ENCODE peak calls at places on chromosomes 7 and 10, in six cellular contexts. One of them, this sample, is unnamed.

GRCh38 chr7:50788393-50788792 is 5.7 kb upstream of the GRB10 start:
- DNase-seq in progenitor cell of endocrine pancreas: no peak
- DNase-seq in activated CD4-positive, CD25-positive, alpha-beta regulatory T cell treated with anti-CD3 and anti-CD28 coated beads, Interleukin-2, amount 50 U/mL, for 72 hours: no peak
- DNase-seq in Peyer's patch: no peak
- DNase-seq in left lobe of liver: no peak
- DNase-seq in HS-5: no peak
- DNase-seq in this sample: no peak

GRCh38 chr10:51250278-51250914 is 176.1 kb downstream of the PRKG1 start:
- DNase-seq in left lobe of liver: no peak
- DNase-seq in activated CD4-positive, CD25-positive, alpha-beta regulatory T cell treated with anti-CD3 and anti-CD28 coated beads, Interleukin-2, amount 50 U/mL, for 72 hours: no peak
- DNase-seq in Peyer's patch: no peak
- DNase-seq in progenitor cell of endocrine pancreas: no peak
- DNase-seq in HS-5: no peak
- DNase-seq in this sample: no peak

GRCh38 chr7:82624337-82624736 is 180.8 kb upstream of the CACNA2D1 start:
- DNase-seq in HS-5: peak
- DNase-seq in progenitor cell of endocrine pancreas: no peak
- DNase-seq in Peyer's patch: no peak
- DNase-seq in left lobe of liver: no peak
- DNase-seq in activated CD4-positive, CD25-positive, alpha-beta regulatory T cell treated with anti-CD3 and anti-CD28 coated beads, Interleukin-2, amount 50 U/mL, for 72 hours: no peak
- DNase-seq in this sample: no peak

GRCh38 chr7:1558841-1559625 is 3.0 kb upstream of the TMEM184A start:
- DNase-seq in progenitor cell of endocrine pancreas: no peak
- DNase-seq in HS-5: no peak
- DNase-seq in left lobe of liver: no peak
- DNase-seq in Peyer's patch: no peak
- DNase-seq in activated CD4-positive, CD25-positive, alpha-beta regulatory T cell treated with anti-CD3 and anti-CD28 coated beads, Interleukin-2, amount 50 U/mL, for 72 hours: no peak
- DNase-seq in this sample: no peak

GRCh38 chr7:77415474-77415821 is 701 bp downstream of the GSAP start:
- DNase-seq in HS-5: no peak
- DNase-seq in progenitor cell of endocrine pancreas: no peak
- DNase-seq in activated CD4-positive, CD25-positive, alpha-beta regulatory T cell treated with anti-CD3 and anti-CD28 coated beads, Interleukin-2, amount 50 U/mL, for 72 hours: no peak
- DNase-seq in Peyer's patch: peak
- DNase-seq in left lobe of liver: no peak
- DNase-seq in this sample: no peak

GRCh38 chr7:101915000-101915399 is 97.6 kb downstream of the CUX1 start:
- DNase-seq in HS-5: no peak
- DNase-seq in progenitor cell of endocrine pancreas: no peak
- DNase-seq in Peyer's patch: no peak
- DNase-seq in activated CD4-positive, CD25-positive, alpha-beta regulatory T cell treated with anti-CD3 and anti-CD28 coated beads, Interleukin-2, amount 50 U/mL, for 72 hours: no peak
- DNase-seq in left lobe of liver: peak
- DNase-seq in this sample: no peak

GRCh38 chr10:118798186-118798811 is 43.5 kb upstream of the CACUL1 start:
- DNase-seq in HS-5: peak
- DNase-seq in Peyer's patch: peak
- DNase-seq in progenitor cell of endocrine pancreas: no peak
- DNase-seq in left lobe of liver: peak
- DNase-seq in activated CD4-positive, CD25-positive, alpha-beta regulatory T cell treated with anti-CD3 and anti-CD28 coated beads, Interleukin-2, amount 50 U/mL, for 72 hours: no peak
- DNase-seq in this sample: no peak

GRCh38 chr7:12730523-12730922 is 43.1 kb downstream of the ARL4A start:
- DNase-seq in Peyer's patch: no peak
- DNase-seq in left lobe of liver: no peak
- DNase-seq in progenitor cell of endocrine pancreas: no peak
- DNase-seq in activated CD4-positive, CD25-positive, alpha-beta regulatory T cell treated with anti-CD3 and anti-CD28 coated beads, Interleukin-2, amount 50 U/mL, for 72 hours: no peak
- DNase-seq in HS-5: no peak
- DNase-seq in this sample: no peak

GRCh38 chr10:123485577-123485976 is 180.6 kb upstream of the GPR26 start:
- DNase-seq in HS-5: no peak
- DNase-seq in left lobe of liver: no peak
- DNase-seq in activated CD4-positive, CD25-positive, alpha-beta regulatory T cell treated with anti-CD3 and anti-CD28 coated beads, Interleukin-2, amount 50 U/mL, for 72 hours: no peak
- DNase-seq in Peyer's patch: no peak
- DNase-seq in progenitor cell of endocrine pancreas: no peak
- DNase-seq in this sample: no peak

GRCh38 chr10:123858039-123858740 is 33.4 kb downstream of the CPXM2 start:
- DNase-seq in activated CD4-positive, CD25-positive, alpha-beta regulatory T cell treated with anti-CD3 and anti-CD28 coated beads, Interleukin-2, amount 50 U/mL, for 72 hours: no peak
- DNase-seq in HS-5: peak
- DNase-seq in left lobe of liver: no peak
- DNase-seq in Peyer's patch: no peak
- DNase-seq in progenitor cell of endocrine pancreas: no peak
- DNase-seq in this sample: no peak

GRCh38 chr10:78938695-78939672 is 129.8 kb upstream of the ZMIZ1 start:
- DNase-seq in activated CD4-positive, CD25-positive, alpha-beta regulatory T cell treated with anti-CD3 and anti-CD28 coated beads, Interleukin-2, amount 50 U/mL, for 72 hours: no peak
- DNase-seq in HS-5: no peak
- DNase-seq in left lobe of liver: no peak
- DNase-seq in Peyer's patch: no peak
- DNase-seq in progenitor cell of endocrine pancreas: no peak
- DNase-seq in this sample: no peak

GRCh38 chr10:101580486-101581399 is 7.3 kb downstream of the POLL start:
- DNase-seq in activated CD4-positive, CD25-positive, alpha-beta regulatory T cell treated with anti-CD3 and anti-CD28 coated beads, Interleukin-2, amount 50 U/mL, for 72 hours: no peak
- DNase-seq in progenitor cell of endocrine pancreas: no peak
- DNase-seq in left lobe of liver: no peak
- DNase-seq in Peyer's patch: no peak
- DNase-seq in HS-5: no peak
- DNase-seq in this sample: no peak

GRCh38 chr7:99196536-99197288 is 11.2 kb downstream of the KPNA7 start:
- DNase-seq in left lobe of liver: no peak
- DNase-seq in HS-5: peak
- DNase-seq in progenitor cell of endocrine pancreas: no peak
- DNase-seq in Peyer's patch: no peak
- DNase-seq in activated CD4-positive, CD25-positive, alpha-beta regulatory T cell treated with anti-CD3 and anti-CD28 coated beads, Interleukin-2, amount 50 U/mL, for 72 hours: no peak
- DNase-seq in this sample: no peak

GRCh38 chr7:70426249-70426880 is 705.6 kb upstream of the GALNT17 start:
- DNase-seq in activated CD4-positive, CD25-positive, alpha-beta regulatory T cell treated with anti-CD3 and anti-CD28 coated beads, Interleukin-2, amount 50 U/mL, for 72 hours: no peak
- DNase-seq in HS-5: no peak
- DNase-seq in progenitor cell of endocrine pancreas: no peak
- DNase-seq in Peyer's patch: no peak
- DNase-seq in left lobe of liver: no peak
- DNase-seq in this sample: no peak

GRCh38 chr7:100489824-100490223 is 6.1 kb downstream of the NYAP1 start:
- DNase-seq in HS-5: no peak
- DNase-seq in Peyer's patch: no peak
- DNase-seq in progenitor cell of endocrine pancreas: no peak
- DNase-seq in activated CD4-positive, CD25-positive, alpha-beta regulatory T cell treated with anti-CD3 and anti-CD28 coated beads, Interleukin-2, amount 50 U/mL, for 72 hours: no peak
- DNase-seq in left lobe of liver: no peak
- DNase-seq in this sample: no peak

GRCh38 chr7:30433082-30433481 is 45.5 kb downstream of the NOD1 start:
- DNase-seq in activated CD4-positive, CD25-positive, alpha-beta regulatory T cell treated with anti-CD3 and anti-CD28 coated beads, Interleukin-2, amount 50 U/mL, for 72 hours: no peak
- DNase-seq in progenitor cell of endocrine pancreas: no peak
- DNase-seq in Peyer's patch: peak
- DNase-seq in left lobe of liver: peak
- DNase-seq in HS-5: no peak
- DNase-seq in this sample: no peak

GRCh38 chr10:124717911-124718734 is 26.1 kb downstream of the FAM53B start:
- DNase-seq in activated CD4-positive, CD25-positive, alpha-beta regulatory T cell treated with anti-CD3 and anti-CD28 coated beads, Interleukin-2, amount 50 U/mL, for 72 hours: peak
- DNase-seq in left lobe of liver: no peak
- DNase-seq in Peyer's patch: peak
- DNase-seq in HS-5: no peak
- DNase-seq in progenitor cell of endocrine pancreas: no peak
- DNase-seq in this sample: no peak

GRCh38 chr7:82319674-82320118 is 123.9 kb downstream of the CACNA2D1 start:
- DNase-seq in progenitor cell of endocrine pancreas: no peak
- DNase-seq in activated CD4-positive, CD25-positive, alpha-beta regulatory T cell treated with anti-CD3 and anti-CD28 coated beads, Interleukin-2, amount 50 U/mL, for 72 hours: no peak
- DNase-seq in HS-5: no peak
- DNase-seq in left lobe of liver: no peak
- DNase-seq in Peyer's patch: peak
- DNase-seq in this sample: no peak